ENCODE peak calls at places on chromosomes 13 and 19, in eight cellular contexts. X is tibial artery, H is psoas muscle, Y is mammary epithelial cell, Q is suprapubic skin, P is stomach, A is IMR-90, R is endodermal cell. D is an unnamed sample. For H3K4me1, the result is how much of the 10 kb centered on the place peaks cover.

GRCh38 chr19:57818378-57818777 is 3.7 kb upstream of the ZNF552 start:
- DNase-seq in X (no peak), H (no peak), Y (no peak), Q (no peak), P (no peak), A (no peak), R (peak), D (no peak)

GRCh38 chr13:109743706-109744453 is 42.5 kb downstream of the IRS2 start:
- DNase-seq in X (no peak), H (no peak), Y (peak), Q (no peak), P (no peak), A (peak), R (peak), D (no peak)

GRCh38 chr13:91347996-91348905 is 764 bp downstream of the MIR17HG start:
- DNase-seq in X (peak), H (peak), Y (peak), Q (no peak), P (peak), A (no peak), R (peak), D (no peak)

GRCh38 chr19:51366999-51367564 is 894 bp upstream of the ETFB start:
- DNase-seq in X (no peak), H (no peak), Y (no peak), Q (no peak), P (peak), A (no peak), R (no peak), D (peak)

GRCh38 chr19:29665215-29665825 is at the start of gene PLEKHF1:
- DNase-seq in X (peak), H (peak), Y (peak), Q (peak), P (peak), A (peak), R (peak), D (peak)

GRCh38 chr13:44470623-44471562 is 97.3 kb downstream of the SERP2 start:
- DNase-seq in X (no peak), H (no peak), Y (no peak), Q (no peak), P (no peak), A (peak), R (no peak), D (no peak)

GRCh38 chr13:90545070-90545840 is 802.2 kb upstream of the MIR17HG start:
- DNase-seq in X (no peak), H (no peak), Y (peak), Q (no peak), P (no peak), A (no peak), R (no peak), D (no peak)

GRCh38 chr13:48784906-48785555 is 131.3 kb downstream of the CYSLTR2 start:
- DNase-seq in X (no peak), H (no peak), Y (no peak), Q (no peak), P (no peak), A (peak), R (no peak), D (no peak)

GRCh38 chr13:34942732-34943674 is 933 bp downstream of the NBEA start:
- DNase-seq in X (peak), H (peak), Y (no peak), Q (peak), P (peak), A (no peak), R (peak), D (no peak)

GRCh38 chr19:31718898-31719297 is 369.7 kb upstream of the TSHZ3 start:
- DNase-seq in X (no peak), H (no peak), Y (no peak), Q (peak), P (no peak), A (no peak), R (no peak), D (no peak)

GRCh38 chr13:41563501-41564001 is 106.2 kb downstream of the RGCC start:
- DNase-seq in X (no peak), H (no peak), Y (peak), Q (no peak), P (no peak), A (peak), R (no peak), D (no peak)

GRCh38 chr19:53659292-53659691 is 27.5 kb downstream of the DPRX start:
- DNase-seq in X (no peak), H (no peak), Y (peak), Q (no peak), P (no peak), A (no peak), R (peak), D (no peak)

GRCh38 chr13:101763191-101763590 is 310.7 kb downstream of the ITGBL1 start:
- DNase-seq in X (no peak), H (no peak), Y (peak), Q (no peak), P (no peak), A (no peak), R (no peak), D (no peak)

GRCh38 chr19:3683405-3683865 is 16.8 kb downstream of the PIP5K1C start:
- DNase-seq in X (no peak), H (no peak), Y (no peak), Q (no peak), P (no peak), A (no peak), R (peak), D (no peak)

GRCh38 chr13:113907637-113908617 is 44.1 kb upstream of the GAS6 start:
- DNase-seq in X (peak), H (no peak), Y (peak), Q (no peak), P (peak), A (peak), R (peak), D (peak)

GRCh38 chr19:40923934-40924391 is 41.9 kb upstream of the CYP2A7 start:
- DNase-seq in X (no peak), H (no peak), Y (no peak), Q (no peak), P (peak), A (no peak), R (peak), D (no peak)

GRCh38 chr19:18251587-18252369 is 22.5 kb downstream of the IQCN start:
- DNase-seq in X (peak), H (peak), Y (peak), Q (no peak), P (peak), A (peak), R (peak), D (peak)

GRCh38 chr13:49367640-49368431 is 76.0 kb downstream of the CAB39L start:
- DNase-seq in X (no peak), H (no peak), Y (no peak), Q (no peak), P (no peak), A (no peak), R (no peak), D (no peak)

GRCh38 chr19:50022823-50023222 is 2.3 kb downstream of the VRK3 start:
- DNase-seq in X (no peak), H (no peak), Y (no peak), Q (no peak), P (no peak), A (no peak), R (no peak), D (no peak)

GRCh38 chr19:19406878-19407639 is 1.6 kb downstream of the GATAD2A start:
- DNase-seq in X (no peak), H (peak), Y (peak), Q (no peak), P (peak), A (peak), R (no peak), D (no peak)

GRCh38 chr19:4052114-4052992 is 14.3 kb downstream of the ZBTB7A start:
- DNase-seq in X (peak), H (no peak), Y (peak), Q (peak), P (peak), A (peak), R (no peak), D (no peak)

GRCh38 chr13:66071018-66071417 is 1159.1 kb downstream of the PCDH9 start:
- DNase-seq in X (no peak), H (no peak), Y (no peak), Q (no peak), P (no peak), A (no peak), R (no peak), D (no peak)

GRCh38 chr19:3823345-3823704 is 37.1 kb upstream of the MATK start:
- DNase-seq in X (no peak), H (no peak), Y (no peak), Q (no peak), P (no peak), A (no peak), R (peak), D (no peak)

DNA sequence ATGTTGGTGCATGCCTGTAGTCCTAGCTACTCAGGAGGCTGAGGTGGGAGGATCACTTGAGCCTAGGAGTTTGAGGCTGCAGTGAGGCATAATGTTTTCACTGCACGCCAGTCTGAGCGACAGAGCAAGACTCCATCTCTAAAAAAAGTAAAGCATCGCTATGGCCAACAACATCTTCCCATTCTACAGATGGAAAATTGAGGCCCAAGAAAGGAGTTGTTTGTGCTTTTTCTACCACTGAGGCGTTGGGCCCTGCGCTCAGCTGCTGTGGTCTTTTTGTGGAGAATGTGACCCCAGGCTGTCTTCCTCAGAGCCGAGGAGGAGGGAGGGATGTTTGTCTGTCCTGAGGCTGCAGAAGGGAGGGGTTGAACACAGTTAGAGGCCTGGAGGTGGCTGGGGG is 485 bp upstream of the C5AR2 start:
- DNase-seq in X (no peak), H (no peak), Y (no peak), Q (no peak), P (no peak), A (no peak), R (no peak), D (no peak)
- H3K4me1 ChIP-seq in X (under half), H (under half), Y (under half), Q (under half), P (under half), A (under half), R (under half), D (under half)

GRCh38 chr13:27911499-27911898 is 8.3 kb upstream of the PDX1 start:
- DNase-seq in X (no peak), H (no peak), Y (no peak), Q (no peak), P (no peak), A (no peak), R (no peak), D (no peak)

GRCh38 chr13:27905650-27906049 is 14.2 kb upstream of the PDX1 start:
- DNase-seq in X (no peak), H (no peak), Y (no peak), Q (no peak), P (no peak), A (no peak), R (no peak), D (no peak)

GRCh38 chr13:27907139-27907787 is 12.5 kb upstream of the PDX1 start:
- DNase-seq in X (no peak), H (no peak), Y (no peak), Q (no peak), P (no peak), A (no peak), R (no peak), D (no peak)

GRCh38 chr13:27913116-27913515 is 6.7 kb upstream of the PDX1 start:
- DNase-seq in X (no peak), H (no peak), Y (no peak), Q (no peak), P (no peak), A (no peak), R (no peak), D (no peak)

DNA sequence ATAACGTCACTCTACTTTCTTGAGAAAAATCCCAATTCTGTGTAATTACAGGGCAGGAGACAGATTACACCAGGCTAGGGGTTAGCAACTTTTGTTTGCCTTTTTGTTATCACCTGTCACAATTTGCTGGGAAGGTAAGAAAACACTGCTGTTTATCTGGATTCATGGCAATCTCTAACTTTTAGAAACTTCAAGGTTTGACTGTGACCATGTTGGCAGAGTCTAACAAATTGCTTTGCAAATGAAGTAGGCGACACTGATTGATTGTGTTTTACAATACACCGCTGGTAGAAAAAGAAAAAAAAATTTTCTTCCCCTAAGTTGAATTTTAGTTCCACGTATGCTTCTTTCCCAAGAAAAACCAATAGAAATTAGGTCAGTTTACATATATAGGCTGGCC is 10.4 kb upstream of the PDX1 start:
- DNase-seq in X (no peak), H (no peak), Y (no peak), Q (no peak), P (no peak), A (no peak), R (no peak), D (no peak)
- TF ChIP-seq CTCF in X (no peak), H (no peak), Y (no peak), Q (no peak), P (no peak), A (no peak), R (no peak), D (no peak)

GRCh38 chr19:47094557-47095517 is 18.7 kb downstream of the ZC3H4 start:
- DNase-seq in X (no peak), H (peak), Y (no peak), Q (no peak), P (peak), A (no peak), R (peak), D (no peak)
- H3K4me1 ChIP-seq in X (half or more), H (half or more), Y (under half), Q (half or more), P (half or more), A (under half), R (under half), D (under half)

GRCh38 chr19:1220452-1221037 is 15.0 kb downstream of the STK11 start:
- DNase-seq in X (no peak), H (no peak), Y (no peak), Q (no peak), P (no peak), A (no peak), R (no peak), D (no peak)
- TF ChIP-seq CTCF in X (no peak), H (no peak), Y (no peak), Q (no peak), P (no peak), A (no peak), R (no peak), D (no peak)

GRCh38 chr19:2044709-2045500 is 6.1 kb downstream of the MKNK2 start:
- DNase-seq in X (no peak), H (peak), Y (no peak), Q (peak), P (no peak), A (no peak), R (peak), D (no peak)
- H3K4me1 ChIP-seq in X (half or more), H (half or more), Y (half or more), Q (half or more), P (half or more), A (under half), R (under half), D (under half)

GRCh38 chr13:53778937-53779336 is 750.3 kb downstream of the OLFM4 start:
- DNase-seq in X (no peak), H (no peak), Y (no peak), Q (no peak), P (no peak), A (no peak), R (no peak), D (no peak)

DNA sequence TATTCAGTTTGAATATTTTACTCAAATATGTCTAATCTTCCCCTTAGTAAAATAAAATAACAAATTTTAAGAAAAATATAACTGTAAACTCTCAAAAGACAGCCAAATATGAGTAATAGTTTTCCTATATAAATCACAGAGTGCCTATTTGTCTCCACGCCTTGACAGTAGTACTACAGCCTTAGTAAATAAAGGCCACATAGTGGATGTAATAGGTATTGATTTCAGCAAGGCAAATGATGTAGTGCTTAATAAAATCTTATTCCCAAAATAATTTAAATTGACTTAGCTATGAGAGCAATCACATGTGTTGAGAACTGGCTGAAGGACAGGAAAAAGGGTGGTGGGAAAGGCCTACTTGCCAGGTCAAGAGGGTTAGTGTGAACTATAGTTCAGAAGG is 747.2 kb downstream of the OLFM4 start:
- DNase-seq in X (no peak), H (no peak), Y (no peak), Q (no peak), P (no peak), A (no peak), R (no peak), D (no peak)
- TF ChIP-seq CTCF in X (no peak), H (no peak), Y (no peak), Q (no peak), P (no peak), A (no peak), R (peak), D (no peak)

GRCh38 chr19:17090501-17091074 is 15.0 kb downstream of the MYO9B start:
- DNase-seq in X (no peak), H (no peak), Y (peak), Q (no peak), P (no peak), A (peak), R (no peak), D (no peak)
- H3K4me1 ChIP-seq in X (half or more), H (under half), Y (under half), Q (under half), P (under half), A (under half), R (under half), D (under half)

DNA sequence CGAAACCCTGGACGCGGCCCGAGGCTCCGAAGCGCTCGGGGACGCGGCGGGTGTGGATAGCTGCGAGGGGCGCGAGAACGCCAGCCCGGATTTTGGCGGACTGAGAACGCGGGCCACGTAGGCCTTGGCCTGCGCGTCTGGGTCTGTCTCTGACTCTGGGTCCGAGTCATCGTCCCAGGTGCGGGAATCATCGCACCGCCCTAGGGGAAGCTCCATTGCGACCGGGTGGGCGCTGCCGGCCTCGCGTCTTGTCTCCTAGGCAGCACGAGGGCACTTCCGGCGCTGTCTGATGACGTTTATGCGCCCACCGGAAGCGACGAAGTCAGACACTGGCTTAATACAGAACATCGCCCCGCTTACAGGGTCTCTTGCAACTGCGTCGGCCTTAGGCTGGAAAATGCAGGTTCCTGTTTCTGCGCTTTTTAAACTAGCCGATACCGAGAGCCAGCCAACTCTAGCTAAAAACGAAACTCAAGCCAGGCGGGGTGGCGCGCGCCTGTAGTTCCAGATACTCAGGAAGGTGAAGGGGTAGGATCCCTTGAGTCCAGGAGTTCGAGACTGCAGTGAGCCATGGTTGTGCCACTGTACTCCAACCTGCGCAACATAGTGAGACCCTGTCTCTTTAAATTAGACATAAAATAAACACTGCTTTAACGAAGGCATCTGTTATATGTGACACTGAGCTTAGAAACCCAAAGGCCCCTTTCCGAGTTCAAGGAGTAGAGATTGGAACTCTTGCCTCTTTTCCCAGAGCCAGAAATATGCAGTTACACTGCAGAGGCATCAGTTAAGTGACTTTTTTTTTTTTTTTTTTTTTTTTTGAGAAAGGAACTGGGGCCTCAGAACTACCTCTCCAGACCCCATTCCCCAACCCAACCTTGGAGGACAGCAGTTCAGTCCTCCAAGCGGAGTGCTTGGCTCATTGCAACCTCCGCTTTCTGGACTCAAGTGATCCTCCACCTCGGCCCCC is at the start of gene FBXW9:
- DNase-seq in X (peak), H (peak), Y (peak), Q (peak), P (peak), A (peak), R (peak), D (peak)
- TF ChIP-seq CTCF in X (no peak), H (no peak), Y (no peak), Q (no peak), P (no peak), A (no peak), R (no peak), D (no peak)

DNA sequence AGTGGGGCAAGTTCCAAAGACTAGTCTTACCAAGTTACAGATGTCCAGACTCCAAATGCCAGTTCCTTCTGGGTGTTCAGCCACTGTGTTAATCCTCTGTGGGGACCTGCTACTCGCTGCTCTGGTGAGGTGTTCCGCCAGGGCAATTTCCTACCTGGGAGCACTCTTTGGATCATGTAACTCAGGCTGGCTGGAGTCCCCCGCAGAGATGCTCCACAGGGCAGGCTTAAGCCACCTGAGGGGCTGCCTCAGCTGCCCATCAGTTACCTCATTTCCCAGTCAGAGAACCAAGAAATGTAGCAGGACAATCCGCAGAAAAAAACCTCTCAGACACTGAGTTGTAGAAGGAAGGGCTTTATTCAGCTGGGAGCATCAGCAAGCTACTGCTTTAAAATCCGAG is 133.8 kb downstream of the ZNF737 start:
- DNase-seq in X (no peak), H (no peak), Y (no peak), Q (no peak), P (no peak), A (no peak), R (no peak), D (no peak)
- H3K4me1 ChIP-seq in X (under half), H (under half), Y (under half), Q (under half), P (under half), A (under half), R (under half), D (under half)